ENCODE peak calls at places on chromosomes 16 and 17, in seven cellular contexts. F, J, N, Z, S, T and P are unnamed samples.

GRCh38 chr17:29155235-29155965 is 24.8 kb downstream of the MYO18A start:
- DNase-seq in F (no peak), N (peak), J (no peak), T (peak), S (no peak), Z (no peak), P (peak)

GRCh38 chr16:68503334-68503733 is 35.8 kb upstream of the ZFP90 start:
- DNase-seq in Z (no peak), S (no peak), J (no peak), T (no peak), F (no peak), N (no peak), P (no peak)

GRCh38 chr17:32697728-32698625 is 178.9 kb downstream of the MYO1D start:
- DNase-seq in S (no peak), Z (no peak), T (no peak), F (no peak), J (no peak), N (no peak), P (no peak)

GRCh38 chr17:7479389-7480192 is at the start of gene ZBTB4:
- DNase-seq in N (peak), S (no peak), Z (peak), T (peak), J (peak), F (peak), P (no peak)

GRCh38 chr17:81026266-81027036 is 8.5 kb upstream of the BAIAP2 start:
- DNase-seq in J (no peak), F (no peak), S (no peak), N (no peak), Z (no peak), T (no peak), P (no peak)

GRCh38 chr17:58319181-58320162 is 9.1 kb downstream of the TSPOAP1 start:
- DNase-seq in F (no peak), S (no peak), J (no peak), N (no peak), Z (no peak), T (no peak), P (peak)

GRCh38 chr17:65121368-65121767 is 15.8 kb upstream of the RGS9 start:
- DNase-seq in F (no peak), J (no peak), T (no peak), S (no peak), N (no peak), Z (no peak), P (no peak)

GRCh38 chr17:40497704-40498103 is 3.7 kb downstream of the TNS4 start:
- DNase-seq in N (no peak), T (no peak), S (no peak), Z (no peak), J (no peak), F (no peak), P (no peak)

GRCh38 chr17:76053230-76054111 is 18.8 kb downstream of the SRP68 start:
- DNase-seq in F (no peak), S (peak), J (no peak), Z (no peak), T (no peak), N (no peak), P (no peak)

GRCh38 chr16:88783391-88784073 is 1.5 kb downstream of the PIEZO1 start:
- DNase-seq in N (no peak), T (no peak), F (no peak), Z (peak), J (peak), S (no peak), P (no peak)